ENCODE peak calls at places on chromosomes 16 and 17, in five cellular contexts. D, J, V, C and B are unnamed samples.

GRCh38 chr16:47129755-47130435 is 13.8 kb downstream of the NETO2 start:
- DNase-seq in C (no peak), J (no peak), V (no peak), D (no peak), B (no peak)

GRCh38 chr16:86410529-86410928 is 99.8 kb upstream of the FOXF1 start:
- DNase-seq in V (no peak), J (no peak), D (no peak), C (no peak), B (no peak)

GRCh38 chr16:82079892-82080291 is 44.8 kb downstream of the HSD17B2 start:
- DNase-seq in J (no peak), C (no peak), D (no peak), V (no peak), B (no peak)

GRCh38 chr16:53018834-53019416 is 33.8 kb downstream of the CHD9NB start:
- DNase-seq in C (no peak), J (no peak), D (no peak), V (no peak), B (no peak)

GRCh38 chr16:64910351-64910750 is 211.5 kb downstream of the CDH11 start:
- DNase-seq in D (peak), C (no peak), J (no peak), V (peak), B (no peak)

GRCh38 chr16:16033208-16033717 is 83.8 kb downstream of the ABCC1 start:
- DNase-seq in C (no peak), D (no peak), J (no peak), V (no peak), B (peak)

GRCh38 chr17:71792966-71793365 is 327.9 kb upstream of the SOX9 start:
- DNase-seq in C (no peak), V (peak), J (no peak), D (no peak), B (no peak)

GRCh38 chr17:39634384-39634871 is 2.5 kb upstream of the STARD3 start:
- DNase-seq in V (peak), C (no peak), J (no peak), D (no peak), B (no peak)

GRCh38 chr16:53282975-53283946 is 151.0 kb upstream of the RBL2 start:
- DNase-seq in D (no peak), V (peak), J (no peak), C (no peak), B (no peak)

GRCh38 chr16:28292731-28293588 is 635 bp downstream of the SBK1 start:
- DNase-seq in C (no peak), J (no peak), V (no peak), D (no peak), B (no peak)

GRCh38 chr17:63275318-63275967 is 170.7 kb downstream of the CYB561 start:
- DNase-seq in J (no peak), C (no peak), D (no peak), V (peak), B (no peak)

GRCh38 chr16:679808-680624 is at the start of gene STUB1:
- DNase-seq in J (peak), V (peak), D (peak), C (peak), B (peak)

GRCh38 chr17:57949649-57950048 is 5.6 kb downstream of the CUEDC1 start:
- DNase-seq in C (no peak), D (peak), V (no peak), J (peak), B (no peak)

GRCh38 chr16:88276591-88276990 is 106.2 kb upstream of the ZNF469 start:
- DNase-seq in D (peak), C (no peak), V (no peak), J (peak), B (no peak)

GRCh38 chr17:45367216-45367615 is 50.4 kb upstream of the MAP3K14 start:
- DNase-seq in V (no peak), J (peak), C (no peak), D (peak), B (no peak)

GRCh38 chr16:72786606-72787005 is 261.3 kb downstream of the ZFHX3 start:
- DNase-seq in J (no peak), C (no peak), D (no peak), V (no peak), B (no peak)

GRCh38 chr17:49548506-49549310 is 27.0 kb upstream of the NXPH3 start:
- DNase-seq in D (no peak), V (peak), C (no peak), J (no peak), B (no peak)

GRCh38 chr17:71516149-71516548 is 604.7 kb upstream of the SOX9 start:
- DNase-seq in V (no peak), C (no peak), J (no peak), D (no peak), B (no peak)

GRCh38 chr17:17667231-17667630 is 14.0 kb upstream of the RAI1 start:
- DNase-seq in V (no peak), D (no peak), C (no peak), J (no peak), B (no peak)

GRCh38 chr16:81469183-81469677 is 24.6 kb downstream of the CMIP start:
- DNase-seq in C (no peak), V (no peak), J (no peak), D (no peak), B (no peak)

GRCh38 chr17:21425736-21426135 is 49.6 kb downstream of the KCNJ12 start:
- DNase-seq in C (no peak), D (no peak), V (no peak), J (no peak), B (no peak)

GRCh38 chr17:21119247-21119944 is 7.4 kb upstream of the DHRS7B start:
- DNase-seq in C (peak), J (peak), V (peak), D (peak), B (peak)

GRCh38 chr17:19410101-19410500 is 931 bp upstream of the RNF112 start:
- DNase-seq in J (no peak), V (no peak), C (no peak), D (no peak), B (no peak)

GRCh38 chr16:19499006-19499405 is 22.9 kb downstream of the GDE1 start:
- DNase-seq in V (no peak), D (no peak), J (no peak), C (no peak), B (no peak)

GRCh38 chr17:2899911-2900310 is 103.7 kb downstream of the RAP1GAP2 start:
- DNase-seq in J (no peak), V (no peak), D (no peak), C (no peak), B (no peak)

GRCh38 chr16:67456383-67457140 is 24.4 kb downstream of the ATP6V0D1 start:
- DNase-seq in C (no peak), V (peak), J (peak), D (peak), B (no peak)

GRCh38 chr17:64661731-64661980 is 451 bp downstream of the SMURF2 start:
- DNase-seq in V (no peak), D (peak), J (no peak), C (no peak), B (no peak)

GRCh38 chr17:82021728-82022309 is 859 bp downstream of the CENPX start:
- DNase-seq in V (no peak), D (no peak), J (no peak), C (no peak), B (no peak)

GRCh38 chr17:74604748-74605147 is 12.7 kb upstream of the CD300LD start:
- DNase-seq in C (no peak), D (no peak), J (no peak), V (no peak), B (no peak)

GRCh38 chr17:77353684-77354419 is 213.1 kb downstream of the SEC14L1 start:
- DNase-seq in D (peak), V (no peak), J (peak), C (no peak), B (peak)

GRCh38 chr17:55278173-55278748 is 13.5 kb downstream of the HLF start:
- DNase-seq in J (no peak), C (no peak), V (no peak), D (no peak), B (no peak)